ENCODE peak calls at places on chromosomes 16 and 17, in ten cellular contexts. J is HFF-Myc, U is epithelial cell of esophagus, K is endothelial cell, E is foreskin fibroblast, F is AG04450, Q is PC-3, O is stomach, M is brain microvascular endothelial cell, B is prostate gland. T is an unnamed sample.

GRCh38 chr17:61178284-61178683 is 221.4 kb upstream of the TBX2 start:
- DNase-seq in M (no peak), O (no peak), B (no peak), U (no peak), Q (no peak), F (no peak), E (no peak), J (no peak), K (no peak), T (no peak)

GRCh38 chr16:4944333-4945281 is 7.7 kb upstream of the PPL start:
- DNase-seq in B (peak), Q (peak), K (no peak), U (peak), O (peak), J (peak), E (peak), F (peak), M (peak), T (peak)

GRCh38 chr17:65530158-65530984 is 31.1 kb downstream of the AXIN2 start:
- DNase-seq in U (no peak), J (no peak), M (no peak), F (no peak), B (no peak), K (no peak), O (no peak), E (no peak), Q (no peak), T (no peak)

GRCh38 chr16:86016201-86016965 is 117.4 kb downstream of the IRF8 start:
- DNase-seq in U (peak), J (no peak), K (peak), M (peak), O (no peak), E (peak), B (peak), Q (peak), F (no peak), T (peak)

GRCh38 chr17:32882734-32883133 is 5.8 kb upstream of the MYO1D start:
- DNase-seq in K (no peak), U (peak), B (no peak), O (no peak), E (no peak), F (no peak), M (no peak), Q (no peak), J (no peak), T (no peak)

GRCh38 chr17:74190154-74190553 is 13.3 kb upstream of the RPL38 start:
- DNase-seq in B (no peak), F (no peak), U (no peak), O (no peak), K (no peak), E (peak), Q (peak), M (peak), J (no peak), T (no peak)

GRCh38 chr17:74241847-74242246 is 28.5 kb downstream of the TTYH2 start:
- DNase-seq in M (no peak), K (no peak), B (no peak), U (no peak), Q (no peak), J (no peak), E (no peak), F (no peak), O (no peak), T (no peak)

GRCh38 chr16:83967838-83968482 is at the start of gene NECAB2:
- DNase-seq in J (no peak), U (peak), E (peak), M (no peak), Q (peak), O (peak), K (peak), B (no peak), F (no peak), T (no peak)

GRCh38 chr16:53176434-53176833 is 121.6 kb downstream of the CHD9 start:
- DNase-seq in F (no peak), Q (no peak), U (no peak), E (no peak), M (no peak), B (no peak), O (no peak), K (no peak), J (no peak), T (no peak)

GRCh38 chr17:4537451-4538235 is 17.5 kb downstream of the MYBBP1A start:
- DNase-seq in O (no peak), E (peak), Q (no peak), K (no peak), M (no peak), J (no peak), B (no peak), F (no peak), U (no peak), T (no peak)

GRCh38 chr16:1884155-1884760 is 12.3 kb upstream of the MEIOB start:
- DNase-seq in U (peak), O (no peak), B (no peak), Q (peak), F (no peak), J (no peak), K (no peak), E (peak), M (peak), T (no peak)

GRCh38 chr17:57956311-57957119 is 1.3 kb upstream of the CUEDC1 start:
- DNase-seq in E (no peak), M (no peak), U (no peak), K (no peak), O (peak), Q (no peak), B (no peak), J (no peak), F (no peak), T (no peak)

GRCh38 chr17:71496552-71496951 is 624.3 kb upstream of the SOX9 start:
- DNase-seq in M (no peak), F (no peak), E (peak), J (no peak), Q (no peak), U (peak), K (no peak), O (no peak), B (no peak), T (no peak)

GRCh38 chr16:22813223-22813945 is 578 bp upstream of the HS3ST2 start:
- DNase-seq in F (no peak), Q (peak), J (no peak), B (peak), O (peak), E (peak), M (no peak), U (peak), K (peak), T (no peak)
- TF ChIP-seq CTCF in F (peak), Q (peak), J (peak), B (peak), O (peak), E (peak), M (peak), U (peak), K (peak), T (peak)

GRCh38 chr17:59561042-59561441 is 4.4 kb upstream of the DHX40 start:
- DNase-seq in Q (peak), J (no peak), F (no peak), O (no peak), B (no peak), U (peak), K (peak), E (peak), M (peak), T (no peak)
- TF ChIP-seq CTCF in Q (peak), J (peak), F (peak), O (no peak), B (no peak), U (peak), K (no peak), E (peak), M (peak), T (peak)

GRCh38 chr17:78146471-78146869 is 285 bp downstream of the C17orf99 start:
- DNase-seq in J (no peak), E (no peak), K (no peak), M (no peak), U (no peak), Q (no peak), O (no peak), B (no peak), F (no peak), T (no peak)

GRCh38 chr17:78143214-78144145 is 2.7 kb upstream of the C17orf99 start:
- DNase-seq in M (no peak), Q (no peak), U (no peak), O (no peak), J (no peak), F (no peak), B (no peak), E (no peak), K (no peak), T (no peak)

GRCh38 chr17:78146881-78147280 is 696 bp downstream of the C17orf99 start:
- DNase-seq in F (no peak), B (no peak), K (no peak), J (no peak), Q (no peak), O (no peak), U (no peak), M (no peak), E (no peak), T (no peak)

GRCh38 chr17:78144146-78144719 is 2.0 kb upstream of the C17orf99 start:
- DNase-seq in E (peak), M (peak), K (no peak), U (peak), O (peak), Q (peak), J (peak), B (no peak), F (peak), T (no peak)

GRCh38 chr17:78144736-78145641 is 1.2 kb upstream of the C17orf99 start:
- DNase-seq in M (no peak), E (peak), F (no peak), B (no peak), K (no peak), U (no peak), O (peak), J (no peak), Q (peak), T (no peak)
- TF ChIP-seq CTCF in M (no peak), E (no peak), F (no peak), B (no peak), K (no peak), U (no peak), O (no peak), J (no peak), Q (no peak), T (no peak)

GRCh38 chr16:22816475-22816874 is 2.5 kb downstream of the HS3ST2 start:
- DNase-seq in U (peak), E (peak), O (no peak), J (no peak), Q (peak), B (no peak), K (no peak), M (no peak), F (no peak), T (no peak)

GRCh38 chr16:22814330-22815105 is 556 bp downstream of the HS3ST2 start:
- DNase-seq in E (peak), J (no peak), K (peak), F (no peak), Q (no peak), M (no peak), O (no peak), B (no peak), U (peak), T (no peak)

GRCh38 chr16:22815863-22816262 is 1.9 kb downstream of the HS3ST2 start:
- DNase-seq in Q (no peak), M (no peak), B (no peak), E (peak), U (no peak), K (no peak), O (no peak), F (no peak), J (no peak), T (no peak)

DNA sequence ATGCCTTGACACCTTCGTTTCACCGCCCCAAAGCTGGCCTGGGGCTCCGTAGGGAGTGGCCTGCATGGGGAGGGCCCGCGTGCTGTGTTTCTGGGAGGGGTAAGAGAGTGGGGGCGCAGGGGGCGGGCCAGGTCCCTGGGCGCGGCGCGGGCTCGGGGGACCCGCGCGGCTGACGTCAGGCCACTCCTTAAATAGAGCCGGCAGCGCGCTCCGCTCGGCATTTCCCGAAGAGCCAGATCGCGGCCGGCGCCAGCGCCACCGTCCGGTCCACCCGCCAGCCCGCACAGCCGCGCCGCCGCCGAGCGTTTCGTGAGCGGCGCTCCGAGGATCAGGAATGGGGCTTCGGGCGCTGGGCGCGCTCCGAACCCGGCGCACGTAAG is at the start of gene HS3ST2:
- DNase-seq in O (no peak), F (no peak), M (no peak), K (peak), Q (no peak), J (no peak), U (peak), B (peak), E (peak), T (no peak)
- TF ChIP-seq CTCF in O (no peak), F (no peak), M (no peak), K (no peak), Q (no peak), J (peak), U (no peak), B (peak), E (peak), T (no peak)

DNA sequence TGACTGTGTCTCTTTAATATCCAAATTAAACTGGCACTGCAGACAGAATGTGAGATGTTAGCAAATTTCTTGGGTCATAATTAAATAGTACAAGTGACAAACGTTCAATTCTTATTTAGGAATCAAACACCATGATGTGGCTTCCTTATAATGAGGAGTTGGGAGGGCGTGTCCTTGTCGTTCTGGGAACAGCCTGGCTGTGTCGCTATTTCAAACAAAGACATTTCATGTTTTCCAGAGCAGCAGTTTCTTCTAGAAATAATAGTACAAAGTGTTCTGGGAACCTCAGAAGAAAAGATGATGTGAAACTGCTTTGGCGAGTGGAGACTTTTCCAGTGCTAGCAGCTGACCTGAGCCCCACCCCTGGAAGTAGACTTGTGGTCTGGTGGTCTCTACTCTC is 301.7 kb upstream of the N4BP1 start:
- DNase-seq in M (no peak), K (no peak), J (no peak), E (peak), F (no peak), U (peak), Q (peak), B (no peak), O (no peak), T (no peak)
- TF ChIP-seq CTCF in M (no peak), K (no peak), J (no peak), E (no peak), F (no peak), U (peak), Q (peak), B (no peak), O (no peak), T (peak)

DNA sequence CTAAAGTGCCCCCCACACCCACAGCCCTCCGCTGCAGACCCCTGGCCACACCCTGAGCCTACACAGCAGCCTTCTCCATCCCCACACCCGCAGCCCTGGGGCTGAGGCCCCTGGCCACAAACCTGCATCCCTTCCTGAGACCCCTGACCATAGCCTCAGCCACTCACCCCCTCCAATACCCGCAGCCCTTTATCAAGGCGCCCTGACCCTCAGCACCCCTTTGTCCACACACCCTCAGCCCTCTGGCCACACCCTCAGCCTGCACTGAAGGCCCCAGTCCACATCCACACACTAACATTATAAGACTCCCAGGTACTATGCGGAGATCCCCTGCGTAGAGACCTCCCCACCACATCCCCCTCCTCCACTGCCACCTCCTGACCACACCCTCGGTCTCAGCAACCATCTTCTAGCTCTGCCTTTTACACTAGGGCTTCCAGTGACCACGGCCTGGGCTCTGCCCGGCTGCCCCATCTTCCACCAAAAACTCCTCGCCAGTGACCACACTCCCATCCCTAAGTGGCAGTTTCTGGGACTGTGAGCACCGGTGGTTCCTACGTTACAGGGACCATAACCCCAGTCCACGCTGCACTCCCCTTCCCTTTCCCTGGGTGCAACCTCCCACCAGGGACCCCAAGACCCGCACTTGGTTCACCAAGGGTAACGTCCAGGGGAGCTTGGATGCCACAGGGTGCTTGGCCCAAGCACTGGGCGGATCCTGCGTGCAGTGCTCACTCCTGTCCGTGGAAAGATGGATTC is 818 bp downstream of the TPPP3 start:
- DNase-seq in K (no peak), E (no peak), J (no peak), B (no peak), O (no peak), U (no peak), M (no peak), F (no peak), Q (no peak), T (no peak)
- TF ChIP-seq CTCF in K (no peak), E (no peak), J (no peak), B (no peak), O (no peak), U (no peak), M (no peak), F (no peak), Q (no peak), T (no peak)

T was measured in Panc1.